ENCODE peak calls at places on chromosomes 16 and 17, in four cellular contexts. D is K562, T is GM12878, Z is HL-60. E is an unnamed sample.
A peak's percentile ranks its signal among the peaks of the same experiment; 100 is the strongest.

GRCh38 chr16:3304370-3304769 is 860 bp downstream of the TIGD7 start:
- DNase-seq in D (no peak), T (no peak), Z (no peak), E (no peak)

GRCh38 chr16:82995927-82996441 is 369.2 kb downstream of the CDH13 start:
- DNase-seq in D (no peak), T (no peak), Z (no peak), E (no peak)

GRCh38 chr16:12917246-12917645 is 15.8 kb downstream of the SHISA9 start:
- DNase-seq in D (no peak), T (no peak), Z (no peak), E (no peak)

GRCh38 chr17:32833076-32833475 is 43.8 kb downstream of the MYO1D start:
- DNase-seq in D (no peak), T (no peak), Z (no peak), E (no peak)

GRCh38 chr16:80656731-80657150 is 115.9 kb downstream of the DYNLRB2 start:
- DNase-seq in D (no peak), T (peak; percentile 39), Z (no peak), E (peak; percentile 39)

GRCh38 chr17:42118545-42118944 is 2.6 kb downstream of the KAT2A start:
- DNase-seq in D (peak; percentile 45), T (no peak), Z (no peak), E (no peak)

GRCh38 chr17:19344311-19345066 is 18.0 kb downstream of the B9D1 start:
- DNase-seq in D (no peak), T (no peak), Z (no peak), E (no peak)

GRCh38 chr17:76266244-76266938 is 1.2 kb downstream of the UBALD2 start:
- DNase-seq in D (no peak), T (no peak), Z (no peak), E (no peak)

GRCh38 chr16:8380311-8380710 is 210.0 kb downstream of the TMEM114 start:
- DNase-seq in D (no peak), T (no peak), Z (no peak), E (no peak)

GRCh38 chr17:58643147-58643546 is 48.7 kb downstream of the TEX14 start:
- DNase-seq in D (no peak), T (no peak), Z (no peak), E (no peak)

GRCh38 chr17:16419929-16420271 is 4.5 kb downstream of the TRPV2 start:
- DNase-seq in D (peak; percentile 28), T (no peak), Z (no peak), E (no peak)

GRCh38 chr17:27407916-27408846 is 48.1 kb upstream of the KSR1 start:
- DNase-seq in D (no peak), T (no peak), Z (no peak), E (no peak)

GRCh38 chr17:72362466-72363335 is 241.9 kb downstream of the SOX9 start:
- DNase-seq in D (no peak), T (no peak), Z (no peak), E (no peak)

GRCh38 chr17:9916108-9916507 is 11.0 kb upstream of the RCVRN start:
- DNase-seq in D (no peak), T (no peak), Z (no peak), E (no peak)

GRCh38 chr16:53061256-53061655 is 6.5 kb downstream of the CHD9 start:
- DNase-seq in D (no peak), T (peak; percentile 60), Z (no peak), E (no peak)

GRCh38 chr16:68640972-68641371 is 4.1 kb upstream of the CDH3 start:
- DNase-seq in D (no peak), T (no peak), Z (no peak), E (no peak)

GRCh38 chr17:30224419-30224960 is 11.0 kb downstream of the SLC6A4 start:
- DNase-seq in D (no peak), T (no peak), Z (no peak), E (no peak)

GRCh38 chr17:40461774-40462342 is 18.6 kb downstream of the IGFBP4 start:
- DNase-seq in D (no peak), T (no peak), Z (no peak), E (no peak)

GRCh38 chr17:80899402-80900268 is 92.0 kb upstream of the CHMP6 start:
- DNase-seq in D (peak; percentile 81), T (no peak), Z (peak; percentile 28), E (peak; percentile 75)

GRCh38 chr16:8523932-8524331 is 66.4 kb downstream of the TMEM114 start:
- DNase-seq in D (no peak), T (no peak), Z (no peak), E (no peak)

GRCh38 chr16:12902511-12903324 is 1.3 kb downstream of the SHISA9 start:
- DNase-seq in D (no peak), T (no peak), Z (no peak), E (no peak)

GRCh38 chr17:60539807-60540206 is 13.8 kb upstream of the APPBP2 start:
- DNase-seq in D (no peak), T (no peak), Z (no peak), E (no peak)

GRCh38 chr17:493666-494065 is 141.1 kb upstream of the RPH3AL start:
- DNase-seq in D (no peak), T (no peak), Z (no peak), E (no peak)

GRCh38 chr17:36094232-36094631 is 4.3 kb upstream of the CCL3 start:
- DNase-seq in D (no peak), T (no peak), Z (no peak), E (no peak)

GRCh38 chr17:29039764-29040598 is 3.0 kb upstream of the PIPOX start:
- DNase-seq in D (no peak), T (no peak), Z (no peak), E (no peak)

GRCh38 chr16:67026570-67026969 is 2.4 kb upstream of the CBFB start:
- DNase-seq in D (no peak), T (no peak), Z (no peak), E (no peak)

DNA sequence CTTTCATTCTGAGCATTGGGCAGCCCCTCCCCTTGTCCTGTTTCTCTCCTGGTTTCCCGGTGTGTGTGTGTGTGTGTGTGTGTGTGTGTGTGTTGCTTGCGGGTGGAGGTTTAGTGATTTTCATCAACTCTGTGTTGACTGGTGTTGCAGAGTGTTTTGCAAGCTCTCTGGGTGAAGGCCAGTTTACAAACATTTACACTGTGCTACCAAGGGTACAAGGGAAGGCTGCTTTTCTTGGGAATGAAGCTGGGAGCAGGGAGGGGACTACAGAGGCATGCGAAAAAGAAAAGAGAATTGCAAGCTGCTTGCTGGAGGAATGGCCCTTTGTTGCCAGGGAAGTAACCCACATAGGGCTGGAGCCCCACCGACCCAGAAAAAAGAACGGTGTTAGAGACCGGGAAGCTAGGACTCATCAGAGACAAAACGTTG is 29.6 kb downstream of the HS3ST3B1 start:
- DNase-seq in D (no peak), T (no peak), Z (no peak), E (no peak)
- TF ChIP-seq SPI1 in D (no peak), T (no peak), Z (no peak), E (no peak)

GRCh38 chr17:67390646-67391480 is 13.8 kb downstream of the PITPNC1 start:
- DNase-seq in D (no peak), T (peak; percentile 87), Z (no peak), E (peak; percentile 23)
- TF ChIP-seq POLR2AphosphoS5 in D (no peak), T (peak; percentile 54), Z (no peak), E (no peak)

GRCh38 chr17:38415250-38416194 is 12.7 kb upstream of the ARHGAP23 start:
- DNase-seq in D (no peak), T (peak; percentile 11), Z (peak; percentile 94), E (no peak)
- TF ChIP-seq SPI1 in D (no peak), T (no peak), Z (no peak), E (no peak)

GRCh38 chr16:16041196-16041892 is 91.9 kb downstream of the ABCC1 start:
- DNase-seq in D (no peak), T (no peak), Z (no peak), E (no peak)
- TF ChIP-seq POLR2AphosphoS5 in D (no peak), T (no peak), Z (no peak), E (no peak)

DNA sequence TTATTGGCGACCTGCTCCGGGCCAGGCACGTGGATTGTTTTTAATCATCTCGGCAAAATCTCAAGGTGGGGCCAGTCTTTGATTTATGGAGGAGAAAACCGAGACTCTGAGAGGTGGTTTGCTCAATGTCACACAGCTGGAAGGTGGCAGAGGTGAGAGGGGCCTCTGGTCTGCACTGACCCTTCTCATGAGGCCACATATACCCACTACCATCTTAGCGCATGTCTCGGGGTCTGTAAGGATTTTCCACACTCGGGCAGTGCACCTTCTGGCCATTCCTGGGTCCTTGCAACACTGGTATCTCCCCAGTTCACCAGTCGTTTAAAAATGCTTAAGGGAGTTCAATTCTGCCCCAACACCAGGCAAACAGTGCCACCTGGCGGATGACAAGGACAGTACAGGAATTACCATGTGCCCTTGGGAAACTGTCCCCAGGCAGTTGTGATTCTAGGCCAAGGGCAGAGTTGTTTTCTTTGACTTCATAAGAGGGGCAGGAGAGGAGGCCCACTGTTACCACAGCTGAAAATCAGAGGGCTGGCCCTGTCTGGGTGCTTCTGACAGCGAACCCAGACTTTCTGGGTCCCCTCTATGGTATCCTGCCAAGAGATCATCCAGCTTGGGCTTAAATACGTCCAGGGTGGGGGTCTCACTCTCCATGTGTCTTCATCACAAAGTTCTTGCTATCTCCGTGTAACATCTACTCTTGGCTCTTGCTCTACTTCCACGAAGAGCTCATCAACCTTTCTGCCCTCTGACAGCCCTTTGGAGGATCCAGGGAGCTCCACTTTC is 39.4 kb upstream of the RAI1 start:
- DNase-seq in D (peak; percentile 50), T (peak; percentile 46), Z (peak; percentile 35), E (peak; percentile 58)
- TF ChIP-seq SPI1 in D (no peak), T (no peak), Z (no peak), E (no peak)

GRCh38 chr16:15751940-15752339 is 101.9 kb downstream of the NDE1 start:
- DNase-seq in D (no peak), T (no peak), Z (no peak), E (no peak)

GRCh38 chr16:15752717-15753488 is 102.9 kb downstream of the NDE1 start:
- DNase-seq in D (no peak), T (no peak), Z (no peak), E (no peak)

GRCh38 chr16:15757075-15757386 is 99.8 kb downstream of the MYH11 start:
- DNase-seq in D (no peak), T (no peak), Z (no peak), E (no peak)

GRCh38 chr16:15757630-15758251 is 99.1 kb downstream of the MYH11 start:
- DNase-seq in D (peak; percentile 20), T (no peak), Z (no peak), E (no peak)

DNA sequence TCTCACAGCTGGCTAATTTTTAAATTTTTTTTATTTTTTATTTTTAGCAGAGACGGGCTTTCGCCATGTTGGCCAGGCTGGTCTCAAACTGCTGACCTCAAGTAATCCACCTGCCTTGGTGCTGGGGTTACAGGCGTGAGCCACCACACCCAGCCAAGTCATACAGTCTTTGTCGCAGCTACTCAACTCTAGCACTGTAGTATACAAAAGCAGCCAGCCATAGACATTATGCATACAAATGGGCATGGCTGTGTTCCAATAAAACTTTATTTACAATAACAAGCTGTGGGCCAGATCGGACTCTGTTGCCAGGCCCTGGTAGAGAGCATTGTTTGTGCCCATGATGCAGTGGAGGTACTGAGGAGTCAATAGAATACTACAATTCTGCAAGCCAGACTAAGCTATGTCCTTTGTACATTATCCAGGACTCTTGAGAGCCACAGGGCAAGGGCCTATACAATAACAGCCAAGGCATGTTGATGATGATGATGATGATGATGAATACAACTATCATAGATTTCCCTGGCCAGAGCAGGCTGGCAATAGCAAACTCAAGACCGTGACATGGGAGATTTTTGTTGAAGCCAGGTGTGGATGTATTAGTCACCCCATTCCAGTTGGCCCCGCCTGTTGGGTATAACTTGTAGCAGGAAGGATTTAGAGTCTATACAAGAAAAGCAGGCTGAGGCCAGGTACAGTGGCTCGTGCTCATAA is 101.8 kb downstream of the MYH11 start:
- DNase-seq in D (no peak), T (no peak), Z (no peak), E (no peak)
- TF ChIP-seq POLR2AphosphoS5 in D (no peak), T (no peak), Z (no peak), E (no peak)

E was measured in GM12891.